ENCODE peak calls at places on chromosomes 1 and 21, in five cellular contexts. K is SW480, I is omental fat pad, E is kidney tubule cell, B is fibroblast of villous mesenchyme. D is an unnamed sample.

GRCh38 chr1:24536391-24536840 is 19.5 kb upstream of the NCMAP start:
- DNase-seq in K (no peak), I (no peak), B (peak), E (peak), D (no peak)

GRCh38 chr21:46079357-46080170 is 18.3 kb upstream of the COL6A2 start:
- DNase-seq in E (no peak), K (no peak), B (peak), I (peak), D (no peak)

GRCh38 chr1:54569339-54569738 is 21.3 kb downstream of the ACOT11 start:
- DNase-seq in K (peak), B (peak), I (no peak), E (no peak), D (no peak)

GRCh38 chr21:23249760-23250159 is 2251.6 kb downstream of the NCAM2 start:
- DNase-seq in E (no peak), B (no peak), I (no peak), K (peak), D (no peak)

GRCh38 chr1:111045033-111045722 is 81.5 kb upstream of the LRIF1 start:
- DNase-seq in E (no peak), K (peak), B (no peak), I (no peak), D (no peak)

GRCh38 chr1:94909486-94909885 is 17.4 kb downstream of the CNN3 start:
- DNase-seq in B (peak), E (no peak), K (no peak), I (no peak), D (no peak)

GRCh38 chr1:56387071-56387747 is 192.2 kb downstream of the PLPP3 start:
- DNase-seq in K (peak), E (peak), B (no peak), I (no peak), D (no peak)

GRCh38 chr1:84508510-84508909 is 2.1 kb upstream of the GNG5 start:
- DNase-seq in B (no peak), K (no peak), E (no peak), I (no peak), D (no peak)

GRCh38 chr1:227941509-227942020 is 6.2 kb downstream of the WNT9A start:
- DNase-seq in K (no peak), E (no peak), I (no peak), B (no peak), D (no peak)

GRCh38 chr1:200487650-200488049 is 77.8 kb upstream of the ZNF281 start:
- DNase-seq in I (no peak), E (no peak), B (no peak), K (no peak), D (no peak)

GRCh38 chr1:204102719-204103118 is 29.8 kb downstream of the SOX13 start:
- DNase-seq in E (peak), I (no peak), B (no peak), K (peak), D (no peak)

GRCh38 chr1:29171089-29171488 is 10.6 kb downstream of the SRSF4 start:
- DNase-seq in B (peak), I (no peak), E (no peak), K (no peak), D (no peak)

GRCh38 chr1:156162430-156163037 is 9.1 kb downstream of the SEMA4A start:
- DNase-seq in E (no peak), B (no peak), I (no peak), K (no peak), D (no peak)

GRCh38 chr1:51504806-51505525 is 14.1 kb downstream of the EPS15 start:
- DNase-seq in B (no peak), E (no peak), K (no peak), I (no peak), D (no peak)

GRCh38 chr1:74053407-74053806 is 144.6 kb downstream of the LRRIQ3 start:
- DNase-seq in I (no peak), K (no peak), E (no peak), B (no peak), D (no peak)

GRCh38 chr1:6460349-6461236 is 5.4 kb downstream of the TNFRSF25 start:
- DNase-seq in B (peak), K (no peak), I (no peak), E (no peak), D (no peak)

GRCh38 chr1:224616761-224617409 is 768 bp downstream of the CNIH3 start:
- DNase-seq in I (no peak), E (no peak), B (no peak), K (no peak), D (no peak)

GRCh38 chr1:52534928-52535764 is 17.7 kb downstream of the TUT4 start:
- DNase-seq in K (no peak), E (no peak), I (no peak), B (peak), D (no peak)

GRCh38 chr1:112711041-112711440 is 4.1 kb downstream of the PPM1J start:
- DNase-seq in B (no peak), E (no peak), K (no peak), I (no peak), D (no peak)

GRCh38 chr1:150615346-150616201 is 13.8 kb downstream of the ENSA start:
- DNase-seq in I (no peak), B (no peak), K (no peak), E (no peak), D (no peak)

GRCh38 chr1:55043726-55044125 is 4.4 kb downstream of the PCSK9 start:
- DNase-seq in K (no peak), I (no peak), E (no peak), B (no peak), D (no peak)